ENCODE peak calls at places on chromosome 17, in five cellular contexts. M, G, Y, C and P are unnamed samples.

GRCh38 chr17:12842936-12843335 is 53.6 kb downstream of the ARHGAP44 start:
- DNase-seq in M (no peak), G (no peak), Y (no peak), C (no peak), P (no peak)

GRCh38 chr17:17182601-17183136 is 23.5 kb downstream of the PLD6 start:
- DNase-seq in M (no peak), G (no peak), Y (no peak), C (no peak), P (no peak)

GRCh38 chr17:57356722-57357391 is 100.5 kb downstream of the MSI2 start:
- DNase-seq in M (no peak), G (no peak), Y (no peak), C (no peak), P (peak)

GRCh38 chr17:19533718-19534561 is at the start of gene SLC47A1:
- DNase-seq in M (peak), G (peak), Y (peak), C (no peak), P (peak)

GRCh38 chr17:17502741-17503565 is 6.8 kb upstream of the RASD1 start:
- DNase-seq in M (no peak), G (no peak), Y (no peak), C (no peak), P (no peak)

GRCh38 chr17:50192116-50192872 is 9.1 kb downstream of the COL1A1 start:
- DNase-seq in M (no peak), G (no peak), Y (no peak), C (no peak), P (no peak)

GRCh38 chr17:518047-518735 is 165.6 kb upstream of the RPH3AL start:
- DNase-seq in M (no peak), G (no peak), Y (no peak), C (no peak), P (no peak)

GRCh38 chr17:66438101-66438500 is 135.7 kb downstream of the PRKCA start:
- DNase-seq in M (no peak), G (no peak), Y (no peak), C (no peak), P (no peak)

GRCh38 chr17:42408076-42408475 is 15.0 kb downstream of the CAVIN1 start:
- DNase-seq in M (peak), G (no peak), Y (no peak), C (no peak), P (no peak)

GRCh38 chr17:56754523-56755208 is 79.1 kb downstream of the C17orf67 start:
- DNase-seq in M (no peak), G (no peak), Y (peak), C (no peak), P (no peak)

GRCh38 chr17:56141046-56141839 is 12.0 kb upstream of the ANKFN1 start:
- DNase-seq in M (no peak), G (no peak), Y (no peak), C (no peak), P (no peak)

GRCh38 chr17:60167095-60167741 is 17.4 kb downstream of the CA4 start:
- DNase-seq in M (no peak), G (no peak), Y (no peak), C (no peak), P (no peak)

GRCh38 chr17:38416840-38417209 is 11.4 kb upstream of the ARHGAP23 start:
- DNase-seq in M (no peak), G (no peak), Y (no peak), C (no peak), P (no peak)

GRCh38 chr17:12627776-12628491 is 37.8 kb upstream of the MYOCD start:
- DNase-seq in M (no peak), G (no peak), Y (peak), C (peak), P (no peak)

GRCh38 chr17:73140531-73140930 is 24.3 kb upstream of the SSTR2 start:
- DNase-seq in M (no peak), G (no peak), Y (no peak), C (no peak), P (no peak)

GRCh38 chr17:9805769-9806168 is 14.4 kb upstream of the DHRS7C start:
- DNase-seq in M (no peak), G (no peak), Y (no peak), C (no peak), P (no peak)

GRCh38 chr17:73643012-73643845 is 1.0 kb downstream of the SDK2 start:
- DNase-seq in M (peak), G (peak), Y (peak), C (peak), P (peak)

GRCh38 chr17:29163563-29163962 is 16.6 kb downstream of the MYO18A start:
- DNase-seq in M (no peak), G (no peak), Y (no peak), C (peak), P (no peak)

GRCh38 chr17:43736389-43736788 is 22.2 kb downstream of the SOST start:
- DNase-seq in M (no peak), G (no peak), Y (no peak), C (no peak), P (no peak)

GRCh38 chr17:62688398-62689140 is 61.1 kb downstream of the MRC2 start:
- DNase-seq in M (no peak), G (no peak), Y (no peak), C (no peak), P (no peak)

GRCh38 chr17:17818088-17818526 is 18.7 kb downstream of the SREBF1 start:
- DNase-seq in M (no peak), G (no peak), Y (peak), C (no peak), P (no peak)

GRCh38 chr17:29748400-29748799 is 125.7 kb upstream of the CORO6 start:
- DNase-seq in M (no peak), G (no peak), Y (no peak), C (no peak), P (no peak)

GRCh38 chr17:29930399-29931010 is 477 bp upstream of the SSH2 start:
- DNase-seq in M (no peak), G (peak), Y (no peak), C (peak), P (peak)

GRCh38 chr17:42141382-42141781 is 13.4 kb downstream of the RAB5C start:
- DNase-seq in M (no peak), G (no peak), Y (no peak), C (no peak), P (no peak)

GRCh38 chr17:55343114-55343513 is 78.4 kb downstream of the HLF start:
- DNase-seq in M (no peak), G (no peak), Y (no peak), C (no peak), P (no peak)

GRCh38 chr17:79942591-79943353 is 92.9 kb downstream of the TBC1D16 start:
- DNase-seq in M (peak), G (no peak), Y (no peak), C (no peak), P (no peak)

GRCh38 chr17:66304304-66305174 is 2.1 kb downstream of the PRKCA start:
- DNase-seq in M (peak), G (no peak), Y (peak), C (no peak), P (peak)

GRCh38 chr17:58232707-58233156 is 5.7 kb upstream of the LPO start:
- DNase-seq in M (peak), G (no peak), Y (peak), C (peak), P (no peak)

GRCh38 chr17:67746704-67747571 is 29.2 kb downstream of the NOL11 start:
- DNase-seq in M (no peak), G (no peak), Y (no peak), C (no peak), P (no peak)

GRCh38 chr17:17822189-17822978 is 14.4 kb downstream of the SREBF1 start:
- DNase-seq in M (no peak), G (no peak), Y (peak), C (no peak), P (no peak)

GRCh38 chr17:1011138-1011537 is 14.2 kb downstream of the TIMM22 start:
- DNase-seq in M (no peak), G (no peak), Y (no peak), C (no peak), P (no peak)

GRCh38 chr17:41327411-41328120 is 12.1 kb upstream of the KRTAP17-1 start:
- DNase-seq in M (no peak), G (no peak), Y (no peak), C (no peak), P (no peak)

GRCh38 chr17:74601944-74602572 is 10.0 kb upstream of the CD300LD start:
- DNase-seq in M (peak), G (peak), Y (peak), C (peak), P (peak)

GRCh38 chr17:37259030-37259735 is 116.6 kb upstream of the C17orf78 start:
- DNase-seq in M (no peak), G (no peak), Y (peak), C (peak), P (no peak)

GRCh38 chr17:83203073-83203471 is 123.7 kb downstream of the METRNL start:
- DNase-seq in M (no peak), G (no peak), Y (peak), C (peak), P (no peak)

GRCh38 chr17:83201206-83202001 is 122.0 kb downstream of the METRNL start:
- DNase-seq in M (no peak), G (no peak), Y (no peak), C (no peak), P (no peak)

GRCh38 chr17:83204230-83204725 is 124.9 kb downstream of the METRNL start:
- DNase-seq in M (no peak), G (no peak), Y (no peak), C (no peak), P (no peak)

GRCh38 chr17:83202002-83203000 is 122.9 kb downstream of the METRNL start:
- DNase-seq in M (no peak), G (peak), Y (no peak), C (no peak), P (no peak)

GRCh38 chr17:83203472-83204221 is 124.2 kb downstream of the METRNL start:
- DNase-seq in M (no peak), G (peak), Y (no peak), C (no peak), P (no peak)
- H2BK12ac ChIP-seq in M (no peak), G (no peak), Y (no peak), C (no peak), P (no peak)

DNA sequence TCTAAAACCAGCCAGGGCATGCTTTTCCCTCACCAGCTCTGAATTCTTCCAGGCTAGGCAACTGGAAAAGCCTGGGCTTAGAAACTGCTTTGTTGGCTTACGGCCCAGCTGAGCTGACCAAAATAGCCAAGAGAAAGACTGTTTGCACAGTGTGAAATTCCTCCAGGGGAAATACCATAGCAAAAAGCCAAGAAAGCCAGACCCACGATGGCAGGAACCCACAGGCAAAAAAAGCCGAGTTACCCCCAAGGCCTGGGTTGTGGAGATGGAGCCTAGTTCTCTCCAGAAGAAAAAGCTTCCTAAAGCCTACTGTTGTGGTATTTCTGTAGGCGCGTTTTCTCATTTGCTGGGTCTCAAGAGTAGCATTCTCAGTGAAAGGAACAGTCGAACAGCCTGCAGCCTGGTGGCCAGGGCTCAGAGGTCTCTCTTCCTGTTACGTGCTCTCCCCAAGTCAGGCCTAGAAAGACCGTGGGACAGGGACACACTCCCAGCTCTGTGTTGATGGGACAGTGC is 9.2 kb downstream of the SP2 start:
- DNase-seq in M (no peak), G (no peak), Y (peak), C (no peak), P (no peak)
- H3K4me2 ChIP-seq in M (no peak), G (no peak), Y (no peak), C (no peak), P (no peak)

DNA sequence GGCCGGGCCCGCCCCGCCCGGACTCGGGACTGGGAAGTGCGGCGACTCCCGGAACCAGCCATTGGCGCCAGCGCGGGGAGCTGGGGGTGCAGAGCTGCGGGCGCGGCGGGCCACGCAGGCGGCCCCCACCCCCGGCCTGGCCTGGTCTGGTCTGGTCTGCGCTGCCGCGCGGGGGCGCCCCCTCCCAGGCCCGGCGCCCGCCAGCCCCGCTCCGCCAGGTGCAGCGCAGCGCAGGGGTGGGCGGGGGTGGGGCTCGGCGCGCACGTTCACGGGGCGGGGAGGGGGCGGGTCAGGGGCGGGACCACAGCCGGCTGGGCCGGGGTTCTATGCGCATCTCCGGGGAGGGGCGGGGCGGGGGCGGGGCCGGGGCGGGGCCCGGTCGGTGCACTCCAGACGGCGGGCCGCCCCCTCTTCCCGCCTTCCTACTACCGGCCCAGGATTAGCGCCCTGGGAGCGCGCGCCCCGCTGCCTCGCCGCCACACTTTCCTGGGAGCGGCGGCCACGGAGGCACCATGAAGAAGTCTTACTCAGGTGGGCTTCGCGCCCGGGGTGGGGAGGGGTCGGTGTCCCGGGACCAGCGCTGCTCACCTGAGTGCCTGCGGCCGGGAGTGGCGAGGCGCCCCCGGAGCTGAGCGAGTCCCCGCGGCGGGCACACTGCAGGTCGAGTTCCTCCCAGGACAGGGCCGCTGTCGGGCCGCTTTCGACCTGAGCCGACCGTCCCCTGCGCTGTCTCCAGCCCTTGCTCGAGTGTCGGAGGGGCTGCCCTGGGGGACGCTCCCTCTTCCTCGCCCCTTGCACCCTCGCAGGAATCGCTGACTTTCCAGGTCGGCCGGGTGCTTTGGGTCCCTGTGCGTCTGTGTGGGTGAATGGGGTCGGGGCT is 140.5 kb downstream of the SEC14L1 start:
- DNase-seq in M (peak), G (peak), Y (peak), C (peak), P (peak)
- H4K91ac ChIP-seq in M (no peak), G (peak), Y (peak), C (peak), P (no peak)

GRCh38 chr17:2187758-2188157 is 115.8 kb downstream of the SMG6 start:
- DNase-seq in M (no peak), G (no peak), Y (no peak), C (no peak), P (no peak)
- H2BK12ac ChIP-seq in M (no peak), G (no peak), Y (peak), C (no peak), P (no peak)

DNA sequence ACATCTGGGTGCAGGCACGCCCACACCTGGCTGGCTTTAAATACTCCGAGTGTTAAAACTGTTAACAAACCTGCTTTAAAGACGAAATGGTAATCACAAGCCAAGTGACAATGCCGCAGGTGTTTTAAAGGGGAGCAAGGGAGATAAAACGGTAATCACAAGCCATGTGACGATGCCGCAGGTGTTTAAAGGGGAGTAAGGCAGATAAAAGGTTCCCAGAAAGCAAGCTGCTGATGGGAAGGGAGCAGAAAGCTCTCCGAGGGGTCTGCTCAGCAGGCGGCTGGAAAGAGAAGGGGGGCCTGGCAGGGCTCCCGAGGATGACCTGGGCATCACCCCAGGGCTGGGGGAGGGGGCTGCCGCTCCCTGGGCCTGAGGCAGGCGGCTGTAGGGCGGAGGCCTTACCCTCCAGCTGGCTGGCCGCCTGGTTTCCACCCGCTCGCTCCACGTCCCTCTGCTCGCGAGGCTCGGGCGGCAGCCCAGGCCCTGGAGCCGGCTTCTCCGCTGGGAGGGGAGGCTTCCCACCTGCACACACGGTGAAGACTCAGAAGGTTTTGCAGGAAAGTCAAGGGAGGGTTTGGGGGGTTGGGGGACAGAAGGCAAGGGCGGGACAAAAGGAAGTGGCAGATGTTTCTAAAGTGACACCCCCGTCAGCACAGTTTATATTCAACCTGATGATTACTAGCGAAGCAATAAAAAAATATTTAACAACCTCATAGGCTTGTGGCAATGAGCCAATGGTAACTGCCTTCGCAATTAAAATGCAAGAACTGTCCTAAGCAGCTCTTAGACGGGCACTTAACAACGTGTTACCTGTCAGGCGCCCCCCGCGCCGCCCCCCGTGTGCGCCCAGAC is 12.2 kb downstream of the NDUFAF8 start:
- DNase-seq in M (no peak), G (no peak), Y (no peak), C (no peak), P (no peak)
- H3K4me2 ChIP-seq in M (no peak), G (no peak), Y (no peak), C (no peak), P (no peak)

GRCh38 chr17:14308636-14308964 is 7.7 kb downstream of the HS3ST3B1 start:
- DNase-seq in M (no peak), G (no peak), Y (peak), C (no peak), P (peak)
- H4K91ac ChIP-seq in M (no peak), G (peak), Y (no peak), C (no peak), P (no peak)